ENCODE peak calls at places on chromosomes 4 and X, in five cellular contexts. G, E, S, A and T are unnamed samples.

GRCh38 chr4:7980036-7980435 is 40.4 kb upstream of the AFAP1 start:
- DNase-seq in E (no peak), S (no peak), A (no peak), G (no peak), T (no peak)

GRCh38 chrX:17052210-17052609 is 105.8 kb downstream of the REPS2 start:
- DNase-seq in S (no peak), A (no peak), G (no peak), E (no peak), T (no peak)

GRCh38 chrX:9285342-9285771 is 179.5 kb upstream of the TBL1X start:
- DNase-seq in E (no peak), A (no peak), S (no peak), G (no peak), T (no peak)

GRCh38 chrX:24426921-24427746 is 38.0 kb upstream of the PDK3 start:
- DNase-seq in A (no peak), S (no peak), E (no peak), G (no peak), T (no peak)

GRCh38 chrX:7219153-7219705 is 71.3 kb upstream of the PUDP start:
- DNase-seq in A (no peak), S (no peak), E (peak; percentile 9), G (no peak), T (no peak)

GRCh38 chrX:37998586-37999267 is 7.6 kb upstream of the SYTL5 start:
- DNase-seq in A (no peak), G (no peak), S (no peak), E (no peak), T (no peak)

GRCh38 chr4:106587558-106587957 is 219.0 kb upstream of the GIMD1 start:
- DNase-seq in E (no peak), G (no peak), S (peak; percentile 84), A (no peak), T (no peak)

GRCh38 chr4:185318679-185319078 is 77.0 kb downstream of the LRP2BP start:
- DNase-seq in G (no peak), S (no peak), A (no peak), E (peak; percentile 42), T (no peak)

GRCh38 chr4:56681158-56681848 is at the start of gene HOPX:
- DNase-seq in G (peak; percentile 71), S (no peak), A (peak; percentile 53), E (peak; percentile 38), T (no peak)

GRCh38 chr4:54440394-54441223 is 211.5 kb downstream of the PDGFRA start:
- DNase-seq in S (no peak), E (peak; percentile 34), A (no peak), G (no peak), T (no peak)

GRCh38 chrX:15404712-15405111 is 20.5 kb upstream of the VEGFD start:
- DNase-seq in E (no peak), S (no peak), G (peak; percentile 31), A (no peak), T (no peak)

GRCh38 chr4:153513596-153513995 is 47.4 kb downstream of the TMEM131L start:
- DNase-seq in G (no peak), S (peak; percentile 78), E (no peak), A (no peak), T (no peak)

DNA sequence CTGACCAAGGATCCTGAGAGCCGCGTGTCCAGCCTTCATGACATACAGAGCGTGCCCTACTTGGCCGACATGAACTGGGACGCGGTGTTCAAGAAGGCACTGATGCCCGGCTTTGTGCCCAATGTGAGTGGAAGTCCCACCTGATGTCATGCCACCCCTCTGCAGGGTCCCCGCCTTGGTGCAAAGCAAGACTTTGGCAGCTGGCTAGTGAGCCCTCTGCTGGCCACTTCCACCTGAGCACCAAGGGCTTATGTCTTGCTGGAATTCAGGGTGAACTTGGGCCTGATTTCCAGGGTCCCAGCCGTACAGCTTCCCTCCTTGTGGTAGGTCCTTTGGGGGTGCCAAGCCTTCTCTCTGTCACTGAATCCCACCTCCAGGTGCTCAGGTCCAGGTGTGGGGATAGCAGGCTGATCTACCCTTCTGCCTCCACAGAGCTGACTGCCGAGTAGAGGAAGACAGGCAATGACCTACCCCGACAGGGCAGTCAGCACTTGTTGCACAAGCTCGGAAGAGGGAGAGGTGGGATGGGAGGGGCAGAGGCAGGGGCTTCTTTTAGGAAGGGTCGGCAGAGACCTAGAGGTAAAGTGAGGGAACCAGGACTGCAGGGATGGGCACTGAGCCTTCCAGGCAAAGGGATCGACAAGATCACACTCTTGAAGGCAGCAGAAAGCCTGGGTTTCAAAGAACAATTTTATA is 248.1 kb downstream of the EVC2 start:
- DNase-seq in S (no peak), E (peak; percentile 28), G (no peak), A (no peak), T (no peak)
- TF ChIP-seq CTCF in S (peak; percentile 73), E (peak; percentile 36), G (no peak), A (peak; percentile 9), T (no peak)

DNA sequence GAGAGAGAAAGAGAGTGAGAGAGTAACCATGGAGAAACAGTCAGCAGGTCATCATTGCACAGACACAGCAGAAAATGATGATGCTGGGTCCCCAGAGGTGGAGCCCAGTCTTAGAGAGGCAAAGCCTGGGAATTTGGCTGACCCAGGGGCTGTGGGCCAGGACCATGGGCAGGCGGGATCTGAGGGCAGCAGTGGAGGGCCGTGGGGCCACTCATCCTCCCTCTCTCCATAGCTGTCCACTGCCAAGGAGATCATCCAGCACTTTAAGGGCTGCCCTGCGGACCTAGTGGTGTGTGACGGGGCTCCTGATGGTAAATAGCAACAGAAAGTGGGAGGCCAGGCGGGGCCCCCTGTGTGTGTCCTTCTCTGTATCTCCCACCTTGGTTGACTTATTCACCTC is 2.8 kb downstream of the FTSJ1 start:
- DNase-seq in S (no peak), A (no peak), E (no peak), G (no peak), T (no peak)
- TF ChIP-seq CTCF in S (no peak), A (no peak), E (no peak), G (no peak), T (no peak)

DNA sequence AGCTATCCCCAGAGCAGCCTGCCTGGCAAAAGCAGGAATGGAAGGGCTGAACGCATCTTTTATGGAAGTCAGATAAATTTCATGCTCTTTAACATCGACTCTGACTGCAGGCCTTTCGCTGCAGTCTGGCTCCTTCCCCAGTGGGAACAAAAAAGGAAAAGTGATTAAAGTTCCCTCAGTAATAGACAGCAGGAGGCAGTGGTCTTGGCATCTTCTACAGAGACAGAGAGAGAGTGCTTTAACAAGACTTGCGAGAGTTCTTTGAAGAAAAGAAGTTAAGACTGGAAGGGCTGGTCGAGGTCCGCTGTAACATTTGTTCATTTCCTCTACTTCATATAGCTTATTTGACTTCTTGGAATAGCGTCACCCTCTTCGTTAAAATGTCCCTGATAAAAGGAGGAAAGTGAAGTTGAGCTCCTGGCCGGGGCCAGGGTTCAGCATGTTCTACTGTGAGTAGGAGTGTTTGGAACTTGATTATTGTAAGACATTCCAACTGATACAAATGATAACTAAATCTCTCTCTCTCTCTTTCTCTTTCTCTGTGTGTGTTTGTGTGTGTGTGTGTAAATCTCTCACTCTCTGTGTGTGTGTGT is 179.8 kb downstream of the SLIT2 start:
- DNase-seq in A (no peak), E (no peak), S (no peak), G (no peak), T (no peak)
- TF ChIP-seq CTCF in A (no peak), E (no peak), S (no peak), G (no peak), T (no peak)

GRCh38 chr4:139889194-139889762 is 223.7 kb downstream of the MGST2 start:
- DNase-seq in G (no peak), E (no peak), A (no peak), S (no peak), T (no peak)

GRCh38 chr4:139887962-139888735 is 222.5 kb downstream of the MGST2 start:
- DNase-seq in E (peak; percentile 43), A (peak; percentile 80), G (peak; percentile 48), S (no peak), T (no peak)

GRCh38 chr4:139892973-139893736 is 227.5 kb downstream of the MGST2 start:
- DNase-seq in E (no peak), G (no peak), A (no peak), S (no peak), T (no peak)

GRCh38 chr4:139889901-139890300 is 224.3 kb downstream of the MGST2 start:
- DNase-seq in S (no peak), A (no peak), G (no peak), E (no peak), T (no peak)

GRCh38 chr4:139890810-139891209 is 225.2 kb downstream of the MGST2 start:
- DNase-seq in G (no peak), A (no peak), S (no peak), E (no peak), T (no peak)
- TF ChIP-seq CTCF in G (no peak), A (no peak), S (no peak), E (no peak), T (no peak)

GRCh38 chrX:54042609-54043010 is 1.7 kb downstream of the PHF8 start:
- DNase-seq in A (no peak), G (peak; percentile 16), S (no peak), E (peak; percentile 62), T (no peak)
- TF ChIP-seq CTCF in A (no peak), G (no peak), S (peak; percentile 58), E (no peak), T (no peak)

DNA sequence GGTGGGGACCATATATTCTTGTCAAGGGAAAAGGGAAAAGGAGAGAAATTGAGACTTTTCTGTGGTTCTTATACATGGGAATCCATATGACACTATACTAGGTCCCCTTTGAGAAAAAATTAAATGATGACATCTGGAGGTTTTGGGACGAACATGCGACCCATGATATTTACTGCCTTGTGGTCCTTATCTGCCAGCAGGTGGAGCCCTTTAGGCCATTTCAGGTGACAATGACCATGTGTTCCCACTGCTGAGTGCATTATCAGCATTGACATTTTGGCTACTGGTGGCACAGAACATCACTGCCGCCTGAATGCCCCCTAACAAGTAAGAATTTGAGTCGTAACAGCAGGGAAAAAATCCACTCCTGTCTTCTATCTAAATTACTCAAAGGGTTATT is 843.4 kb downstream of the FSTL5 start:
- DNase-seq in A (no peak), S (no peak), G (no peak), E (peak; percentile 68), T (no peak)
- TF ChIP-seq CTCF in A (no peak), S (peak; percentile 13), G (no peak), E (peak; percentile 74), T (no peak)

GRCh38 chr4:4592414-4592813 is 50.6 kb upstream of the STX18 start:
- DNase-seq in E (no peak), G (no peak), A (no peak), S (no peak), T (no peak)

GRCh38 chr4:4594531-4594930 is 52.7 kb upstream of the STX18 start:
- DNase-seq in G (no peak), E (no peak), A (no peak), S (no peak), T (no peak)

GRCh38 chr4:4593596-4593995 is 51.7 kb upstream of the STX18 start:
- DNase-seq in S (no peak), E (no peak), A (no peak), G (no peak), T (no peak)

GRCh38 chr4:4596720-4597119 is 54.9 kb upstream of the STX18 start:
- DNase-seq in S (no peak), A (no peak), G (no peak), E (no peak), T (no peak)

GRCh38 chr4:4595252-4595651 is 53.4 kb upstream of the STX18 start:
- DNase-seq in A (no peak), S (no peak), G (no peak), E (no peak), T (no peak)
- TF ChIP-seq CTCF in A (no peak), S (no peak), G (no peak), E (no peak), T (no peak)

GRCh38 chrX:47831788-47832187 is 4.9 kb upstream of the ZNF81 start:
- DNase-seq in S (no peak), G (peak; percentile 13), E (peak; percentile 66), A (no peak), T (no peak)
- TF ChIP-seq CTCF in S (peak; percentile 47), G (no peak), E (peak; percentile 72), A (peak; percentile 31), T (no peak)

GRCh38 chr4:169573889-169574288 is 38.5 kb downstream of the NEK1 start:
- DNase-seq in S (no peak), E (peak; percentile 23), G (no peak), A (no peak), T (no peak)
- TF ChIP-seq CTCF in S (no peak), E (no peak), G (no peak), A (no peak), T (no peak)